ENCODE peak calls at places on chromosomes 6 and 20, in nine cellular contexts. One of them, this sample, is unnamed.

GRCh38 chr6:33925869-33926268 is 122.1 kb upstream of the MLN start:
- DNase-seq in EL: no peak
- DNase-seq in pancreas: no peak
- DNase-seq in activated CD4-positive, alpha-beta T cell treated with anti-CD3 and anti-CD28 coated beads, Interleukin-2, amount 50 U/mL, for 1 hour: no peak
- DNase-seq in CD8-positive, alpha-beta T cell: no peak
- DNase-seq in fibroblast of mammary gland: no peak
- DNase-seq in kidney: no peak
- DNase-seq in SW 1271: no peak
- DNase-seq in cardiac fibroblast: no peak
- DNase-seq in this sample: no peak

GRCh38 chr6:4575724-4576123 is 200.5 kb upstream of the CDYL start:
- DNase-seq in EL: peak; percentile 31
- DNase-seq in pancreas: no peak
- DNase-seq in activated CD4-positive, alpha-beta T cell treated with anti-CD3 and anti-CD28 coated beads, Interleukin-2, amount 50 U/mL, for 1 hour: no peak
- DNase-seq in CD8-positive, alpha-beta T cell: no peak
- DNase-seq in fibroblast of mammary gland: peak; percentile 26
- DNase-seq in kidney: no peak
- DNase-seq in SW 1271: no peak
- DNase-seq in cardiac fibroblast: no peak
- DNase-seq in this sample: no peak

GRCh38 chr6:39391182-39391581 is 68.7 kb upstream of the KCNK16 start:
- DNase-seq in EL: no peak
- DNase-seq in pancreas: no peak
- DNase-seq in activated CD4-positive, alpha-beta T cell treated with anti-CD3 and anti-CD28 coated beads, Interleukin-2, amount 50 U/mL, for 1 hour: no peak
- DNase-seq in CD8-positive, alpha-beta T cell: no peak
- DNase-seq in fibroblast of mammary gland: no peak
- DNase-seq in kidney: no peak
- DNase-seq in SW 1271: no peak
- DNase-seq in cardiac fibroblast: no peak
- DNase-seq in this sample: no peak

GRCh38 chr6:23267651-23268050 is 698.3 kb downstream of the HDGFL1 start:
- DNase-seq in EL: no peak
- DNase-seq in pancreas: no peak
- DNase-seq in activated CD4-positive, alpha-beta T cell treated with anti-CD3 and anti-CD28 coated beads, Interleukin-2, amount 50 U/mL, for 1 hour: no peak
- DNase-seq in CD8-positive, alpha-beta T cell: no peak
- DNase-seq in fibroblast of mammary gland: no peak
- DNase-seq in kidney: no peak
- DNase-seq in SW 1271: no peak
- DNase-seq in cardiac fibroblast: no peak
- DNase-seq in this sample: no peak

GRCh38 chr6:107612762-107613415 is 123.0 kb downstream of the SOBP start:
- DNase-seq in EL: no peak
- DNase-seq in pancreas: no peak
- DNase-seq in activated CD4-positive, alpha-beta T cell treated with anti-CD3 and anti-CD28 coated beads, Interleukin-2, amount 50 U/mL, for 1 hour: no peak
- DNase-seq in CD8-positive, alpha-beta T cell: no peak
- DNase-seq in fibroblast of mammary gland: peak; percentile 7
- DNase-seq in kidney: no peak
- DNase-seq in SW 1271: no peak
- DNase-seq in cardiac fibroblast: peak; percentile 28
- DNase-seq in this sample: no peak

GRCh38 chr6:138970856-138971425 is 17.1 kb downstream of the REPS1 start:
- DNase-seq in EL: peak; percentile 95
- DNase-seq in pancreas: no peak
- DNase-seq in activated CD4-positive, alpha-beta T cell treated with anti-CD3 and anti-CD28 coated beads, Interleukin-2, amount 50 U/mL, for 1 hour: no peak
- DNase-seq in CD8-positive, alpha-beta T cell: no peak
- DNase-seq in fibroblast of mammary gland: peak; percentile 99
- DNase-seq in kidney: no peak
- DNase-seq in SW 1271: peak; percentile 81
- DNase-seq in cardiac fibroblast: peak; percentile 86
- DNase-seq in this sample: peak; percentile 38

GRCh38 chr20:34512266-34512954 is 3.8 kb upstream of the DYNLRB1 start:
- DNase-seq in EL: no peak
- DNase-seq in pancreas: no peak
- DNase-seq in activated CD4-positive, alpha-beta T cell treated with anti-CD3 and anti-CD28 coated beads, Interleukin-2, amount 50 U/mL, for 1 hour: no peak
- DNase-seq in CD8-positive, alpha-beta T cell: no peak
- DNase-seq in fibroblast of mammary gland: peak; percentile 43
- DNase-seq in kidney: no peak
- DNase-seq in SW 1271: no peak
- DNase-seq in cardiac fibroblast: no peak
- DNase-seq in this sample: no peak

GRCh38 chr20:10565922-10566897 is 107.6 kb downstream of the JAG1 start:
- DNase-seq in EL: no peak
- DNase-seq in pancreas: no peak
- DNase-seq in activated CD4-positive, alpha-beta T cell treated with anti-CD3 and anti-CD28 coated beads, Interleukin-2, amount 50 U/mL, for 1 hour: no peak
- DNase-seq in CD8-positive, alpha-beta T cell: no peak
- DNase-seq in fibroblast of mammary gland: no peak
- DNase-seq in kidney: no peak
- DNase-seq in SW 1271: no peak
- DNase-seq in cardiac fibroblast: peak; percentile 73
- DNase-seq in this sample: peak; percentile 64

GRCh38 chr20:46293084-46293483 is 15.2 kb downstream of the CDH22 start:
- DNase-seq in EL: peak; percentile 33
- DNase-seq in pancreas: no peak
- DNase-seq in activated CD4-positive, alpha-beta T cell treated with anti-CD3 and anti-CD28 coated beads, Interleukin-2, amount 50 U/mL, for 1 hour: no peak
- DNase-seq in CD8-positive, alpha-beta T cell: no peak
- DNase-seq in fibroblast of mammary gland: peak; percentile 34
- DNase-seq in kidney: peak; percentile 2
- DNase-seq in SW 1271: no peak
- DNase-seq in cardiac fibroblast: peak; percentile 54
- DNase-seq in this sample: peak; percentile 75

GRCh38 chr6:113754291-113754690 is 102.9 kb upstream of the MARCKS start:
- DNase-seq in EL: no peak
- DNase-seq in pancreas: no peak
- DNase-seq in activated CD4-positive, alpha-beta T cell treated with anti-CD3 and anti-CD28 coated beads, Interleukin-2, amount 50 U/mL, for 1 hour: no peak
- DNase-seq in CD8-positive, alpha-beta T cell: no peak
- DNase-seq in fibroblast of mammary gland: no peak
- DNase-seq in kidney: no peak
- DNase-seq in SW 1271: no peak
- DNase-seq in cardiac fibroblast: no peak
- DNase-seq in this sample: no peak

GRCh38 chr6:48917233-48917632 is 545.8 kb downstream of the MMUT start:
- DNase-seq in EL: no peak
- DNase-seq in pancreas: no peak
- DNase-seq in activated CD4-positive, alpha-beta T cell treated with anti-CD3 and anti-CD28 coated beads, Interleukin-2, amount 50 U/mL, for 1 hour: no peak
- DNase-seq in CD8-positive, alpha-beta T cell: no peak
- DNase-seq in fibroblast of mammary gland: no peak
- DNase-seq in kidney: no peak
- DNase-seq in SW 1271: no peak
- DNase-seq in cardiac fibroblast: no peak
- DNase-seq in this sample: no peak

GRCh38 chr6:20633566-20634340 is 99.5 kb downstream of the CDKAL1 start:
- DNase-seq in EL: no peak
- DNase-seq in pancreas: no peak
- DNase-seq in activated CD4-positive, alpha-beta T cell treated with anti-CD3 and anti-CD28 coated beads, Interleukin-2, amount 50 U/mL, for 1 hour: no peak
- DNase-seq in CD8-positive, alpha-beta T cell: no peak
- DNase-seq in fibroblast of mammary gland: peak; percentile 57
- DNase-seq in kidney: no peak
- DNase-seq in SW 1271: no peak
- DNase-seq in cardiac fibroblast: no peak
- DNase-seq in this sample: no peak

GRCh38 chr6:52143551-52143950 is 42.6 kb upstream of the IL17A start:
- DNase-seq in EL: no peak
- DNase-seq in pancreas: no peak
- DNase-seq in activated CD4-positive, alpha-beta T cell treated with anti-CD3 and anti-CD28 coated beads, Interleukin-2, amount 50 U/mL, for 1 hour: no peak
- DNase-seq in CD8-positive, alpha-beta T cell: no peak
- DNase-seq in fibroblast of mammary gland: no peak
- DNase-seq in kidney: no peak
- DNase-seq in SW 1271: no peak
- DNase-seq in cardiac fibroblast: no peak
- DNase-seq in this sample: no peak

GRCh38 chr6:138620630-138621029 is 121.3 kb upstream of the NHSL1 start:
- DNase-seq in EL: no peak
- DNase-seq in pancreas: no peak
- DNase-seq in activated CD4-positive, alpha-beta T cell treated with anti-CD3 and anti-CD28 coated beads, Interleukin-2, amount 50 U/mL, for 1 hour: no peak
- DNase-seq in CD8-positive, alpha-beta T cell: no peak
- DNase-seq in fibroblast of mammary gland: peak; percentile 21
- DNase-seq in kidney: no peak
- DNase-seq in SW 1271: no peak
- DNase-seq in cardiac fibroblast: no peak
- DNase-seq in this sample: no peak

GRCh38 chr6:43992783-43993505 is 134.3 kb downstream of the MRPL14 start:
- DNase-seq in EL: no peak
- DNase-seq in pancreas: peak; percentile 70
- DNase-seq in activated CD4-positive, alpha-beta T cell treated with anti-CD3 and anti-CD28 coated beads, Interleukin-2, amount 50 U/mL, for 1 hour: no peak
- DNase-seq in CD8-positive, alpha-beta T cell: no peak
- DNase-seq in fibroblast of mammary gland: no peak
- DNase-seq in kidney: no peak
- DNase-seq in SW 1271: no peak
- DNase-seq in cardiac fibroblast: no peak
- DNase-seq in this sample: no peak

GRCh38 chr20:51300104-51300503 is 242.4 kb downstream of the NFATC2 start:
- DNase-seq in EL: no peak
- DNase-seq in pancreas: no peak
- DNase-seq in activated CD4-positive, alpha-beta T cell treated with anti-CD3 and anti-CD28 coated beads, Interleukin-2, amount 50 U/mL, for 1 hour: no peak
- DNase-seq in CD8-positive, alpha-beta T cell: no peak
- DNase-seq in fibroblast of mammary gland: no peak
- DNase-seq in kidney: no peak
- DNase-seq in SW 1271: no peak
- DNase-seq in cardiac fibroblast: no peak
- DNase-seq in this sample: no peak

GRCh38 chr6:89120371-89120770 is 2.5 kb upstream of the SRSF12 start:
- DNase-seq in EL: peak; percentile 56
- DNase-seq in pancreas: no peak
- DNase-seq in activated CD4-positive, alpha-beta T cell treated with anti-CD3 and anti-CD28 coated beads, Interleukin-2, amount 50 U/mL, for 1 hour: no peak
- DNase-seq in CD8-positive, alpha-beta T cell: no peak
- DNase-seq in fibroblast of mammary gland: peak; percentile 57
- DNase-seq in kidney: no peak
- DNase-seq in SW 1271: no peak
- DNase-seq in cardiac fibroblast: no peak
- DNase-seq in this sample: peak; percentile 19

GRCh38 chr20:44388466-44389023 is 33.0 kb downstream of the HNF4A start:
- DNase-seq in EL: peak; percentile 82
- DNase-seq in pancreas: peak; percentile 61
- DNase-seq in activated CD4-positive, alpha-beta T cell treated with anti-CD3 and anti-CD28 coated beads, Interleukin-2, amount 50 U/mL, for 1 hour: peak; percentile 59
- DNase-seq in CD8-positive, alpha-beta T cell: peak; percentile 63
- DNase-seq in fibroblast of mammary gland: peak; percentile 88
- DNase-seq in kidney: no peak
- DNase-seq in SW 1271: peak; percentile 71
- DNase-seq in cardiac fibroblast: peak; percentile 73
- DNase-seq in this sample: peak; percentile 77

GRCh38 chr6:130233332-130233731 is 10.6 kb upstream of the SAMD3 start:
- DNase-seq in EL: peak; percentile 50
- DNase-seq in pancreas: no peak
- DNase-seq in activated CD4-positive, alpha-beta T cell treated with anti-CD3 and anti-CD28 coated beads, Interleukin-2, amount 50 U/mL, for 1 hour: no peak
- DNase-seq in CD8-positive, alpha-beta T cell: no peak
- DNase-seq in fibroblast of mammary gland: peak; percentile 8
- DNase-seq in kidney: no peak
- DNase-seq in SW 1271: no peak
- DNase-seq in cardiac fibroblast: no peak
- DNase-seq in this sample: no peak

GRCh38 chr6:33073431-33073871 is at the start of gene HLA-DPA1:
- DNase-seq in EL: peak; percentile 24
- DNase-seq in pancreas: no peak
- DNase-seq in activated CD4-positive, alpha-beta T cell treated with anti-CD3 and anti-CD28 coated beads, Interleukin-2, amount 50 U/mL, for 1 hour: peak; percentile 8
- DNase-seq in CD8-positive, alpha-beta T cell: peak; percentile 39
- DNase-seq in fibroblast of mammary gland: peak; percentile 12
- DNase-seq in kidney: no peak
- DNase-seq in SW 1271: peak; percentile 56
- DNase-seq in cardiac fibroblast: peak; percentile 21
- DNase-seq in this sample: no peak

GRCh38 chr20:35144694-35145093 is 2.4 kb downstream of the EDEM2 start:
- DNase-seq in EL: no peak
- DNase-seq in pancreas: no peak
- DNase-seq in activated CD4-positive, alpha-beta T cell treated with anti-CD3 and anti-CD28 coated beads, Interleukin-2, amount 50 U/mL, for 1 hour: no peak
- DNase-seq in CD8-positive, alpha-beta T cell: no peak
- DNase-seq in fibroblast of mammary gland: no peak
- DNase-seq in kidney: no peak
- DNase-seq in SW 1271: no peak
- DNase-seq in cardiac fibroblast: no peak
- DNase-seq in this sample: no peak

GRCh38 chr6:157148391-157149323 is 174.7 kb downstream of the TMEM242 start:
- DNase-seq in EL: peak; percentile 95
- DNase-seq in pancreas: no peak
- DNase-seq in activated CD4-positive, alpha-beta T cell treated with anti-CD3 and anti-CD28 coated beads, Interleukin-2, amount 50 U/mL, for 1 hour: no peak
- DNase-seq in CD8-positive, alpha-beta T cell: no peak
- DNase-seq in fibroblast of mammary gland: peak; percentile 97
- DNase-seq in kidney: peak; percentile 86
- DNase-seq in SW 1271: peak; percentile 93
- DNase-seq in cardiac fibroblast: peak; percentile 94
- DNase-seq in this sample: no peak

GRCh38 chr6:167469101-167469500 is 144.2 kb downstream of the TTLL2 start:
- DNase-seq in EL: no peak
- DNase-seq in pancreas: no peak
- DNase-seq in activated CD4-positive, alpha-beta T cell treated with anti-CD3 and anti-CD28 coated beads, Interleukin-2, amount 50 U/mL, for 1 hour: no peak
- DNase-seq in CD8-positive, alpha-beta T cell: no peak
- DNase-seq in fibroblast of mammary gland: no peak
- DNase-seq in kidney: no peak
- DNase-seq in SW 1271: no peak
- DNase-seq in cardiac fibroblast: no peak
- DNase-seq in this sample: no peak

GRCh38 chr6:25257686-25258348 is 21.4 kb upstream of the CARMIL1 start:
- DNase-seq in EL: no peak
- DNase-seq in pancreas: no peak
- DNase-seq in activated CD4-positive, alpha-beta T cell treated with anti-CD3 and anti-CD28 coated beads, Interleukin-2, amount 50 U/mL, for 1 hour: no peak
- DNase-seq in CD8-positive, alpha-beta T cell: no peak
- DNase-seq in fibroblast of mammary gland: no peak
- DNase-seq in kidney: no peak
- DNase-seq in SW 1271: no peak
- DNase-seq in cardiac fibroblast: no peak
- DNase-seq in this sample: no peak

GRCh38 chr6:46925563-46926253 is 4.0 kb upstream of the ADGRF5 start:
- DNase-seq in EL: peak; percentile 88
- DNase-seq in pancreas: no peak
- DNase-seq in activated CD4-positive, alpha-beta T cell treated with anti-CD3 and anti-CD28 coated beads, Interleukin-2, amount 50 U/mL, for 1 hour: no peak
- DNase-seq in CD8-positive, alpha-beta T cell: no peak
- DNase-seq in fibroblast of mammary gland: peak; percentile 81
- DNase-seq in kidney: no peak
- DNase-seq in SW 1271: peak; percentile 12
- DNase-seq in cardiac fibroblast: peak; percentile 95
- DNase-seq in this sample: peak; percentile 56

GRCh38 chr6:2028457-2029038 is 216.9 kb downstream of the GMDS start:
- DNase-seq in EL: peak; percentile 6
- DNase-seq in pancreas: no peak
- DNase-seq in activated CD4-positive, alpha-beta T cell treated with anti-CD3 and anti-CD28 coated beads, Interleukin-2, amount 50 U/mL, for 1 hour: no peak
- DNase-seq in CD8-positive, alpha-beta T cell: no peak
- DNase-seq in fibroblast of mammary gland: no peak
- DNase-seq in kidney: no peak
- DNase-seq in SW 1271: no peak
- DNase-seq in cardiac fibroblast: no peak
- DNase-seq in this sample: no peak

GRCh38 chr6:168193816-168194701 is 115.0 kb upstream of the FRMD1 start:
- DNase-seq in EL: no peak
- DNase-seq in pancreas: no peak
- DNase-seq in activated CD4-positive, alpha-beta T cell treated with anti-CD3 and anti-CD28 coated beads, Interleukin-2, amount 50 U/mL, for 1 hour: no peak
- DNase-seq in CD8-positive, alpha-beta T cell: no peak
- DNase-seq in fibroblast of mammary gland: no peak
- DNase-seq in kidney: peak; percentile 53
- DNase-seq in SW 1271: no peak
- DNase-seq in cardiac fibroblast: peak; percentile 15
- DNase-seq in this sample: no peak

GRCh38 chr6:70413829-70414494 is 654 bp downstream of the FAM135A start:
- DNase-seq in EL: peak; percentile 26
- DNase-seq in pancreas: peak; percentile 75
- DNase-seq in activated CD4-positive, alpha-beta T cell treated with anti-CD3 and anti-CD28 coated beads, Interleukin-2, amount 50 U/mL, for 1 hour: no peak
- DNase-seq in CD8-positive, alpha-beta T cell: no peak
- DNase-seq in fibroblast of mammary gland: no peak
- DNase-seq in kidney: no peak
- DNase-seq in SW 1271: peak; percentile 41
- DNase-seq in cardiac fibroblast: peak; percentile 8
- DNase-seq in this sample: no peak

GRCh38 chr6:43698584-43699349 is 11.2 kb upstream of the MRPS18A start:
- DNase-seq in EL: peak; percentile 18
- DNase-seq in pancreas: no peak
- DNase-seq in activated CD4-positive, alpha-beta T cell treated with anti-CD3 and anti-CD28 coated beads, Interleukin-2, amount 50 U/mL, for 1 hour: no peak
- DNase-seq in CD8-positive, alpha-beta T cell: no peak
- DNase-seq in fibroblast of mammary gland: peak; percentile 69
- DNase-seq in kidney: peak; percentile 81
- DNase-seq in SW 1271: no peak
- DNase-seq in cardiac fibroblast: peak; percentile 85
- DNase-seq in this sample: peak; percentile 53

GRCh38 chr6:126367849-126368248 is 27.9 kb downstream of the CENPW start:
- DNase-seq in EL: no peak
- DNase-seq in pancreas: no peak
- DNase-seq in activated CD4-positive, alpha-beta T cell treated with anti-CD3 and anti-CD28 coated beads, Interleukin-2, amount 50 U/mL, for 1 hour: no peak
- DNase-seq in CD8-positive, alpha-beta T cell: no peak
- DNase-seq in fibroblast of mammary gland: no peak
- DNase-seq in kidney: no peak
- DNase-seq in SW 1271: no peak
- DNase-seq in cardiac fibroblast: no peak
- DNase-seq in this sample: no peak

GRCh38 chr6:95231416-95231815 is 345.9 kb upstream of the MANEA start:
- DNase-seq in EL: no peak
- DNase-seq in pancreas: no peak
- DNase-seq in activated CD4-positive, alpha-beta T cell treated with anti-CD3 and anti-CD28 coated beads, Interleukin-2, amount 50 U/mL, for 1 hour: no peak
- DNase-seq in CD8-positive, alpha-beta T cell: no peak
- DNase-seq in fibroblast of mammary gland: no peak
- DNase-seq in kidney: no peak
- DNase-seq in SW 1271: no peak
- DNase-seq in cardiac fibroblast: no peak
- DNase-seq in this sample: no peak

This sample was measured in hepatocyte.